ENCODE peak calls at places on chromosomes 3 and 15, in six cellular contexts. U is cardiac muscle cell, F is choroid plexus epithelial cell, R is kidney, T is lower lobe of right lung, P is SJSA1. L is an unnamed sample.

GRCh38 chr3:195441971-195442572 is 748 bp downstream of the ACAP2 start:
- DNase-seq in R (peak), F (peak), P (peak), T (peak), U (peak), L (peak)

GRCh38 chr15:79170256-79170664 is 79.7 kb upstream of the RASGRF1 start:
- DNase-seq in U (no peak), T (no peak), F (peak), R (no peak), P (peak), L (peak)

GRCh38 chr3:123405936-123406510 is 42.9 kb downstream of the ADCY5 start:
- DNase-seq in T (no peak), F (no peak), P (no peak), R (peak), U (no peak), L (no peak)

GRCh38 chr3:197793246-197793645 is 2.2 kb downstream of the LRCH3 start:
- DNase-seq in U (no peak), R (no peak), P (no peak), T (no peak), F (peak), L (peak)

GRCh38 chr3:196399485-196399945 is 32.7 kb downstream of the UBXN7 start:
- DNase-seq in F (peak), P (peak), R (no peak), T (no peak), U (no peak), L (peak)

GRCh38 chr3:169430687-169431404 is 232.7 kb downstream of the MECOM start:
- DNase-seq in R (no peak), T (no peak), F (peak), U (no peak), P (no peak), L (peak)

GRCh38 chr15:51750942-51751686 is at the start of gene TMOD2:
- DNase-seq in U (peak), R (peak), P (no peak), T (peak), F (peak), L (peak)

GRCh38 chr15:34837246-34838016 is 42.1 kb upstream of the ACTC1 start:
- DNase-seq in T (no peak), R (peak), F (peak), U (no peak), P (peak), L (peak)

GRCh38 chr15:90097475-90097874 is 4.8 kb downstream of the IDH2 start:
- DNase-seq in F (no peak), U (no peak), P (no peak), T (no peak), R (no peak), L (no peak)

GRCh38 chr3:30233924-30234666 is 372.3 kb upstream of the TGFBR2 start:
- DNase-seq in U (no peak), P (no peak), R (no peak), T (no peak), F (no peak), L (no peak)

GRCh38 chr15:70109522-70109921 is 11.8 kb upstream of the TLE3 start:
- DNase-seq in U (no peak), F (no peak), T (no peak), P (no peak), R (no peak), L (no peak)

GRCh38 chr15:76932090-76932966 is 779 bp downstream of the RCN2 start:
- DNase-seq in R (no peak), T (no peak), U (peak), P (no peak), F (peak), L (peak)

GRCh38 chr3:16338999-16339398 is 74.0 kb downstream of the OXNAD1 start:
- DNase-seq in P (peak), T (no peak), R (no peak), F (peak), U (no peak), L (peak)

GRCh38 chr15:63048986-63049665 is 6.6 kb downstream of the TPM1 start:
- DNase-seq in F (peak), P (peak), R (peak), U (peak), T (peak), L (peak)

GRCh38 chr3:125054436-125055164 is 1.2 kb downstream of the HEG1 start:
- DNase-seq in P (no peak), F (peak), R (no peak), T (no peak), U (peak), L (no peak)

GRCh38 chr3:78734048-78734637 is 1033.7 kb downstream of the ROBO1 start:
- DNase-seq in U (peak), T (no peak), R (no peak), P (no peak), F (peak), L (peak)

GRCh38 chr3:160485931-160486330 is 36.3 kb upstream of the TRIM59 start:
- DNase-seq in T (no peak), P (no peak), R (no peak), F (no peak), U (no peak), L (no peak)
- H3K4me3 ChIP-seq in T (peak), P (no peak), R (peak), F (peak), U (no peak), L (peak)

DNA sequence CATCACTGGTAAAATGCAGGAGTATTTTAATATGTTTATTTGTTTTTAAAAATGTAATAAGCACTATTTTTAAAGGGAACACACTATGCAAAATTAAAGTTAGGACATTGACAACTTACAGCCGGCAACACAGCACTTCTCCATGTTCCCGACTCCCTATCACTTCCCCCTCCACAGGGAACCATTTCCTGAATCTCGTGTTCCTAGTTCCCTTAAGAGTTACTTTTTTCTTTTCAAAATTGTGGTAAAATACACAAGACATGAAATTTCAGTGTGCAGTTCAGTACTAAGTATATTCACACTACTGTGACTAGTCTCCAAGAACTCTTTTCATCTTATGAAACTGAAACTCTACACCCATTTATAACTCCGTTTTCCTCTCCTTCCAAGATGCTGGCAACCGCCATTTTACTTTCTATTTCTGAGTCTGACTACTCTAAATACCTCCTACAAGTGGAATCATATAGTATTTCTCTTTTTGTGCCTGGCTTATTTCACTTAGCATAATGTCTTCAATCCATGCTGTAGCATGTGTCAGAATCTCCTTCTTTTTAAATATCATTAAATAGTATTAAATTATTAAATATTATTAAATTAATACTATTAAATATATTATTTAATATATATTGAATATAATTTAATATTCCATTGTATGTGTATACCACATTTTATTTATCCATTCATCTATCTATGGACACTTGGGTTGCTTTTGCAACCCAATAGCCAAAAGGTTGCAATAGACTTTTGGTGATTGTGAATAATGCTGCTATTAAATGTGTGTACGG is 25.9 kb upstream of the UBE2Q2 start:
- DNase-seq in F (peak), P (no peak), R (no peak), T (no peak), U (no peak), L (no peak)
- H3K4me3 ChIP-seq in F (peak), P (no peak), R (peak), T (peak), U (no peak), L (no peak)

GRCh38 chr3:51967384-51968174 is at the start of gene PCBP4:
- DNase-seq in R (peak), T (peak), U (peak), P (peak), F (no peak), L (peak)

GRCh38 chr3:51966486-51966885 is 768 bp downstream of the PCBP4 start:
- DNase-seq in P (no peak), R (no peak), U (no peak), T (no peak), F (no peak), L (no peak)

GRCh38 chr3:51964521-51964920 is 2.7 kb downstream of the PCBP4 start:
- DNase-seq in T (no peak), R (no peak), P (no peak), U (no peak), F (no peak), L (no peak)

GRCh38 chr3:51966941-51967383 is 292 bp downstream of the PCBP4 start:
- DNase-seq in P (no peak), U (no peak), R (no peak), F (no peak), T (no peak), L (no peak)

DNA sequence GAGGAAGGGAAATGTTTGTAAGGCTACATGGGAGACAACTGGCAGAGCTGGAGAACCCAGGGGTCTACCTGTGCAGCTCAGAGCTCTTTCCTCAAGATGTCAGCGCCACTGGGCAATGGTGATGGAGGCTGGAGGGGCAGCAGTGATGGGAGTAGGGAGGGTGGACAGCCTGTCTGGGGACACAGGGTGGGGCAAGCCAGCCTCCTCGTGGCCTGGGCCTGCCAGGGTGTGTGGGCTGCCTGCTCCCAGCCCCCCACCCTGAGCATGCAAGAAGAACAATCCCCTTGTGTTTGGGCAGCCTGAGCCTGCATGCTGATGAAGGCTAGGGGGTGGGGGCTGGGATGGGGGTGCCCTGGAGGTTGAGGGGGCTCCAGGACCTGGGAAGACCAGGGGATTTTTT is 1.2 kb downstream of the PCBP4 start:
- DNase-seq in F (no peak), U (no peak), T (no peak), R (no peak), P (no peak), L (no peak)
- H3K4me3 ChIP-seq in F (no peak), U (no peak), T (no peak), R (no peak), P (peak), L (peak)

DNA sequence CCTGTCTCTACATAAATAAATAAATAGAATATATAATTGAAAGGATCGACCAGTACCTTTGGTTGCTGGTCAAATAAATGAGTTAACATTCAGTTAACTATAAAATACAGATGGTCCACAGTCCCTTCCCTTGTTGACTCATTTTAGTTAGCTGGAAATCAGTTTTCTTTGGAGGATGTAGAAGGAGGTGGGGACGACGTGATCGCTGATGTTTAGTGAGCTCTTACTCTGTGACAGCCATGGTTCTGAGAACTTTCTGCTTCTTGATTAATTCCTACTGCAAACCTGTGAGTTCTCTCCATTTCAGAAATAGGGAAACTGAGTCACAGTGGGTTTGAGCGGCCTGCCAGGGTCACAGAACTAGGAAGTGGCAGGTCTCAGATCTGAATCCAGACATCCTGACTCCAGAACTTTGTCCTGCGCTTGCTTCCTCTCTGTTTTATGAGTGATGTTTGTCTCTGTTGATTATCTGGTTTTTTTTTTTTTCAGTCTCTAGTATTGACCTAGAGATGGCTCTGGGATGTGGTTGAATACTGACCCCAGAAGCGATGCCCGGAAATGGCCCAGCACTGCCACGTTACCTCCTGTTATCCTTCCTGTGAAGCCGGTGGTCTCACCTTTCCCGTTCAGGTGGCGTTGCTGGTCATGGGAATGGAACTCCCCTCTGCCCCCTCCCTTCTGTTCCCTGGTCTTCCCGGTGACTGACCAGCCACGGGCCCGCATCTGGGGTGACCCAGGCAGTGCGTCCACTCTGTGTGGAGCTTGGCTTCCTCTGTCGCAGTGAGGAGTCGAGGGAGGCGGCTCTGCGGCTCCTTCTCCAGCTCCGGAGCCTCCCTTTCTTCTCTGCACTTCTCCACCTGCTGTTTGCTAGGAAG is 18.2 kb downstream of the SYNM start:
- DNase-seq in T (no peak), U (no peak), R (peak), F (no peak), P (no peak), L (no peak)
- H3K4me3 ChIP-seq in T (peak), U (no peak), R (no peak), F (peak), P (no peak), L (no peak)

GRCh38 chr3:132262956-132263355 is 54.3 kb upstream of the ACP3 start:
- DNase-seq in F (no peak), P (no peak), T (no peak), R (no peak), U (no peak), L (no peak)
- H3K4me3 ChIP-seq in F (no peak), P (no peak), T (no peak), R (no peak), U (no peak), L (no peak)

DNA sequence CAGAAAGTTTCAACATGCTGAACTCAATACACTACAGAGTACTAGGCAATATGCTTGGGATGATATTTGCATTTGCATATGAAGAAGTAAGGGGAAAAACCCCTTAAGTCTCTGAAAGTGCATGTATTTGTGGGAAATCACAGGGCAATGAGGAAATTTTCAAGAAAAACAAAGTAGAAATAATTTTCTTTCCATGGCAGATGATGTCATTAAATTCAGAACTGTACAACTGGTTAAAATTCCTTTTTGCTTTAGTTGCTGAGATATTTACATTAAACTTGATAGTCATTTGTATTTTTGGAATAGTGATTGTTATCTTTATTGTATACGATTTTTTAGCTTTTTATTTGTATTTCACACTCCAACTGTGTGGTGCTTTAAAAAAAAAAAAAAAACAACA is 294.1 kb upstream of the TBC1D5 start:
- DNase-seq in P (no peak), U (no peak), T (no peak), F (no peak), R (no peak), L (no peak)
- H3K4me3 ChIP-seq in P (no peak), U (no peak), T (no peak), F (no peak), R (no peak), L (no peak)

DNA sequence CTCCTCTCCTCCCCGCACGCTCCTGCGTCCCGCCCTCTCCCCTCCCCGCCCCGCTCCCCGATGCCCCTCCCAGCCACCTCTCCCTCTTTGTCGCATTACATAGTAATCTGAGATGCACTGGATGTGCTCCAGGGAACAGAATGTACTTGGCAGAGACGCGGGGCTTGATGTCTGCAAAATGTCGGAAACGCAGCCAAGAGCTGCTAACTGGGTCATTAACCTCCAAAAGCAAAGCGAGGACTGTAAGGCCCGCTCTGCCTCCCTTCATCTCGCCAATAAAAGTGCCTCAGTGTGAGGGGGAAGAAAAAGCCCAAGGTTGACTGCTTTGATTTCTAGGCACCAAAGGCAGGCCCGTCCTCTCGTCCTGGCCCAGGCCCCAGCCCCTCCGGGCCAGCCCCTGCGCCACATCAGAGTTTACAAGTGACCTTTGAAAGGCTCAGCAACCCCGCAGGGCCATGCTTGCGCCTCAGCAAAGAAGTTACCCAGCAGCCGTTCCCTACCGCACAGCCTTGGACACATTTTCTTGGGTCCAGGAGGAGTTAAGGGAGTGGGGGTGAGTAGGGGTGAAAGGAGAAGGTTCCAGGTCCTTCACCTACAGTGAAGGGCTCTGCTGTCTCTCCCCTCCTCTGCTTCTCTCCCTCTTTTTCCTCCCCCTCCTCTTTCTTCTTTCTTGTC is 223.7 kb upstream of the TPRG1 start:
- DNase-seq in P (no peak), R (peak), F (peak), U (peak), T (peak), L (peak)
- H3K4me3 ChIP-seq in P (no peak), R (peak), F (peak), U (peak), T (peak), L (peak)